ENCODE peak calls at places on chromosomes 3 and 15, in six cellular contexts. One of them, this sample, is unnamed.

GRCh38 chr15:24924153-24924552 is 30.6 kb upstream of the SNRPN start:
- DNase-seq in CD8-positive, alpha-beta T cell: no peak
- DNase-seq in fibroblast of the aortic adventitia: no peak
- DNase-seq in GM06990: no peak
- DNase-seq in AG10803: no peak
- DNase-seq in heart left ventricle: no peak
- DNase-seq in this sample: no peak

GRCh38 chr15:26971303-26972018 is 480 bp downstream of the GABRG3 start:
- DNase-seq in CD8-positive, alpha-beta T cell: no peak
- DNase-seq in fibroblast of the aortic adventitia: no peak
- DNase-seq in GM06990: no peak
- DNase-seq in AG10803: no peak
- DNase-seq in heart left ventricle: no peak
- DNase-seq in this sample: no peak

GRCh38 chr3:72482589-72483249 is 365.5 kb downstream of the SHQ1 start:
- DNase-seq in CD8-positive, alpha-beta T cell: peak
- DNase-seq in fibroblast of the aortic adventitia: peak
- DNase-seq in GM06990: peak
- DNase-seq in AG10803: peak
- DNase-seq in heart left ventricle: peak
- DNase-seq in this sample: peak

GRCh38 chr3:50122661-50123391 is 32.3 kb upstream of the SEMA3F start:
- DNase-seq in CD8-positive, alpha-beta T cell: no peak
- DNase-seq in fibroblast of the aortic adventitia: no peak
- DNase-seq in GM06990: no peak
- DNase-seq in AG10803: no peak
- DNase-seq in heart left ventricle: peak
- DNase-seq in this sample: no peak

GRCh38 chr15:76996076-76996525 is 1.2 kb downstream of the PSTPIP1 start:
- DNase-seq in CD8-positive, alpha-beta T cell: no peak
- DNase-seq in fibroblast of the aortic adventitia: no peak
- DNase-seq in GM06990: no peak
- DNase-seq in AG10803: no peak
- DNase-seq in heart left ventricle: no peak
- DNase-seq in this sample: no peak

GRCh38 chr3:182795383-182795782 is 2.1 kb downstream of the ATP11B start:
- DNase-seq in CD8-positive, alpha-beta T cell: peak
- DNase-seq in fibroblast of the aortic adventitia: no peak
- DNase-seq in GM06990: peak
- DNase-seq in AG10803: peak
- DNase-seq in heart left ventricle: no peak
- DNase-seq in this sample: no peak

GRCh38 chr15:50112488-50113186 is 6.4 kb downstream of the ATP8B4 start:
- DNase-seq in CD8-positive, alpha-beta T cell: no peak
- DNase-seq in fibroblast of the aortic adventitia: no peak
- DNase-seq in GM06990: no peak
- DNase-seq in AG10803: no peak
- DNase-seq in heart left ventricle: peak
- DNase-seq in this sample: no peak

GRCh38 chr15:29571728-29572454 is 250.4 kb downstream of the TJP1 start:
- DNase-seq in CD8-positive, alpha-beta T cell: no peak
- DNase-seq in fibroblast of the aortic adventitia: peak
- DNase-seq in GM06990: no peak
- DNase-seq in AG10803: no peak
- DNase-seq in heart left ventricle: no peak
- DNase-seq in this sample: peak

GRCh38 chr3:128270559-128271492 is 117.5 kb downstream of the EEFSEC start:
- DNase-seq in CD8-positive, alpha-beta T cell: no peak
- DNase-seq in fibroblast of the aortic adventitia: no peak
- DNase-seq in GM06990: no peak
- DNase-seq in AG10803: no peak
- DNase-seq in heart left ventricle: no peak
- DNase-seq in this sample: no peak

GRCh38 chr15:64634020-64634419 is 141.4 kb downstream of the RBPMS2 start:
- DNase-seq in CD8-positive, alpha-beta T cell: peak
- DNase-seq in fibroblast of the aortic adventitia: no peak
- DNase-seq in GM06990: peak
- DNase-seq in AG10803: no peak
- DNase-seq in heart left ventricle: no peak
- DNase-seq in this sample: peak

GRCh38 chr3:160400631-160401150 is 1.2 kb downstream of the SMC4 start:
- DNase-seq in CD8-positive, alpha-beta T cell: peak
- DNase-seq in fibroblast of the aortic adventitia: no peak
- DNase-seq in GM06990: peak
- DNase-seq in AG10803: no peak
- DNase-seq in heart left ventricle: peak
- DNase-seq in this sample: no peak

GRCh38 chr15:25635190-25635589 is 196.4 kb upstream of the UBE3A start:
- DNase-seq in CD8-positive, alpha-beta T cell: no peak
- DNase-seq in fibroblast of the aortic adventitia: no peak
- DNase-seq in GM06990: no peak
- DNase-seq in AG10803: no peak
- DNase-seq in heart left ventricle: no peak
- DNase-seq in this sample: no peak

GRCh38 chr15:64528871-64529270 is 68.5 kb downstream of the ZNF609 start:
- DNase-seq in CD8-positive, alpha-beta T cell: no peak
- DNase-seq in fibroblast of the aortic adventitia: no peak
- DNase-seq in GM06990: no peak
- DNase-seq in AG10803: no peak
- DNase-seq in heart left ventricle: no peak
- DNase-seq in this sample: no peak

GRCh38 chr3:37814547-37814946 is 47.1 kb upstream of the CTDSPL start:
- DNase-seq in CD8-positive, alpha-beta T cell: no peak
- DNase-seq in fibroblast of the aortic adventitia: no peak
- DNase-seq in GM06990: no peak
- DNase-seq in AG10803: peak
- DNase-seq in heart left ventricle: no peak
- DNase-seq in this sample: peak

GRCh38 chr3:9399746-9400145 is 2.3 kb downstream of the SETD5 start:
- DNase-seq in CD8-positive, alpha-beta T cell: no peak
- DNase-seq in fibroblast of the aortic adventitia: peak
- DNase-seq in GM06990: no peak
- DNase-seq in AG10803: peak
- DNase-seq in heart left ventricle: peak
- DNase-seq in this sample: peak

GRCh38 chr15:31004220-31004733 is 12.8 kb upstream of the MTMR10 start:
- DNase-seq in CD8-positive, alpha-beta T cell: no peak
- DNase-seq in fibroblast of the aortic adventitia: no peak
- DNase-seq in GM06990: peak
- DNase-seq in AG10803: no peak
- DNase-seq in heart left ventricle: peak
- DNase-seq in this sample: no peak

GRCh38 chr3:172520332-172520831 is 2.8 kb downstream of the TNFSF10 start:
- DNase-seq in CD8-positive, alpha-beta T cell: no peak
- DNase-seq in fibroblast of the aortic adventitia: peak
- DNase-seq in GM06990: peak
- DNase-seq in AG10803: peak
- DNase-seq in heart left ventricle: no peak
- DNase-seq in this sample: peak

GRCh38 chr15:56322444-56322843 is 42.8 kb upstream of the TEX9 start:
- DNase-seq in CD8-positive, alpha-beta T cell: no peak
- DNase-seq in fibroblast of the aortic adventitia: no peak
- DNase-seq in GM06990: no peak
- DNase-seq in AG10803: no peak
- DNase-seq in heart left ventricle: no peak
- DNase-seq in this sample: no peak

GRCh38 chr3:185807455-185808068 is 17.3 kb downstream of the IGF2BP2 start:
- DNase-seq in CD8-positive, alpha-beta T cell: no peak
- DNase-seq in fibroblast of the aortic adventitia: peak
- DNase-seq in GM06990: no peak
- DNase-seq in AG10803: peak
- DNase-seq in heart left ventricle: no peak
- DNase-seq in this sample: peak

GRCh38 chr3:172946061-172946460 is 195.0 kb downstream of the SPATA16 start:
- DNase-seq in CD8-positive, alpha-beta T cell: no peak
- DNase-seq in fibroblast of the aortic adventitia: peak
- DNase-seq in GM06990: no peak
- DNase-seq in AG10803: no peak
- DNase-seq in heart left ventricle: no peak
- DNase-seq in this sample: no peak

GRCh38 chr15:47764666-47765065 is 47.4 kb downstream of the SEMA6D start:
- DNase-seq in CD8-positive, alpha-beta T cell: no peak
- DNase-seq in fibroblast of the aortic adventitia: no peak
- DNase-seq in GM06990: no peak
- DNase-seq in AG10803: no peak
- DNase-seq in heart left ventricle: no peak
- DNase-seq in this sample: no peak

GRCh38 chr3:32817195-32817560 is 619 bp upstream of the TRIM71 start:
- DNase-seq in CD8-positive, alpha-beta T cell: no peak
- DNase-seq in fibroblast of the aortic adventitia: no peak
- DNase-seq in GM06990: peak
- DNase-seq in AG10803: no peak
- DNase-seq in heart left ventricle: no peak
- DNase-seq in this sample: no peak

GRCh38 chr15:35289029-35289617 is 204.0 kb upstream of the NANOGP8 start:
- DNase-seq in CD8-positive, alpha-beta T cell: no peak
- DNase-seq in fibroblast of the aortic adventitia: peak
- DNase-seq in GM06990: no peak
- DNase-seq in AG10803: peak
- DNase-seq in heart left ventricle: no peak
- DNase-seq in this sample: peak

GRCh38 chr15:40847225-40847961 is 3.5 kb downstream of the SPINT1 start:
- DNase-seq in CD8-positive, alpha-beta T cell: no peak
- DNase-seq in fibroblast of the aortic adventitia: no peak
- DNase-seq in GM06990: peak
- DNase-seq in AG10803: no peak
- DNase-seq in heart left ventricle: peak
- DNase-seq in this sample: no peak

GRCh38 chr3:150409125-150409526 is 1.0 kb downstream of the TSC22D2 start:
- DNase-seq in CD8-positive, alpha-beta T cell: no peak
- DNase-seq in fibroblast of the aortic adventitia: no peak
- DNase-seq in GM06990: no peak
- DNase-seq in AG10803: no peak
- DNase-seq in heart left ventricle: no peak
- DNase-seq in this sample: no peak

GRCh38 chr3:129162729-129163579 is 2.1 kb upstream of the ISY1 start:
- DNase-seq in CD8-positive, alpha-beta T cell: no peak
- DNase-seq in fibroblast of the aortic adventitia: no peak
- DNase-seq in GM06990: no peak
- DNase-seq in AG10803: no peak
- DNase-seq in heart left ventricle: no peak
- DNase-seq in this sample: no peak

DNA sequence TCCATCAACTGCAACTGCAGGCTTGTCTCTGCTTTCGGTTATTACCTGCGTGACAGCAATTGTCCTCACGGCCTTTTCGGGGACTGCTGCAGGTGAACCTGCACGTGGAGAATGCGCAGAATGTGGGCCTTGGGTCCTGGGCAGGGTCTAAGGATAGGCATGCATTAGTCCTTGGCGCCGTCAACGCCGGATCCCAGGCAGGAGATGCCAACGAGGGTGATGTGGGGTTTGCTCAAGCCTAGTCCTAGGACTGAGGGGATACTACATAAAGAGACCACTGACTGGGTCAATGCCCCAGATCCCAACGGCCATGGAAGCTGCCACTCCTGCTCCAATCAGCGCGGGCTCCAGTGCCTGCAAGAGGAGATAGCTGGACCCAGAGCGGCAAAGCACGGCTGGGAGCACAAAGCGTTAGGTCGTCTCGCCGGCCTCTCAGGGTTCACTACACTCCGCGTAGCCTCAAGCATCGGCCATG is 448 bp upstream of the RBM15B start:
- DNase-seq in CD8-positive, alpha-beta T cell: no peak
- DNase-seq in fibroblast of the aortic adventitia: no peak
- DNase-seq in GM06990: no peak
- DNase-seq in AG10803: no peak
- DNase-seq in heart left ventricle: no peak
- DNase-seq in this sample: no peak
- H3K4me3 ChIP-seq in CD8-positive, alpha-beta T cell: peak
- H3K4me3 ChIP-seq in fibroblast of the aortic adventitia: peak
- H3K4me3 ChIP-seq in GM06990: peak
- H3K4me3 ChIP-seq in AG10803: peak
- H3K4me3 ChIP-seq in heart left ventricle: peak
- H3K4me3 ChIP-seq in this sample: peak

GRCh38 chr3:171049831-171050444 is 23.4 kb upstream of the SLC2A2 start:
- DNase-seq in CD8-positive, alpha-beta T cell: peak
- DNase-seq in fibroblast of the aortic adventitia: peak
- DNase-seq in GM06990: no peak
- DNase-seq in AG10803: peak
- DNase-seq in heart left ventricle: peak
- DNase-seq in this sample: peak
- TF ChIP-seq CTCF in CD8-positive, alpha-beta T cell: peak
- TF ChIP-seq CTCF in fibroblast of the aortic adventitia: peak
- TF ChIP-seq CTCF in GM06990: peak
- TF ChIP-seq CTCF in AG10803: peak
- TF ChIP-seq CTCF in heart left ventricle: peak
- TF ChIP-seq CTCF in this sample: peak

DNA sequence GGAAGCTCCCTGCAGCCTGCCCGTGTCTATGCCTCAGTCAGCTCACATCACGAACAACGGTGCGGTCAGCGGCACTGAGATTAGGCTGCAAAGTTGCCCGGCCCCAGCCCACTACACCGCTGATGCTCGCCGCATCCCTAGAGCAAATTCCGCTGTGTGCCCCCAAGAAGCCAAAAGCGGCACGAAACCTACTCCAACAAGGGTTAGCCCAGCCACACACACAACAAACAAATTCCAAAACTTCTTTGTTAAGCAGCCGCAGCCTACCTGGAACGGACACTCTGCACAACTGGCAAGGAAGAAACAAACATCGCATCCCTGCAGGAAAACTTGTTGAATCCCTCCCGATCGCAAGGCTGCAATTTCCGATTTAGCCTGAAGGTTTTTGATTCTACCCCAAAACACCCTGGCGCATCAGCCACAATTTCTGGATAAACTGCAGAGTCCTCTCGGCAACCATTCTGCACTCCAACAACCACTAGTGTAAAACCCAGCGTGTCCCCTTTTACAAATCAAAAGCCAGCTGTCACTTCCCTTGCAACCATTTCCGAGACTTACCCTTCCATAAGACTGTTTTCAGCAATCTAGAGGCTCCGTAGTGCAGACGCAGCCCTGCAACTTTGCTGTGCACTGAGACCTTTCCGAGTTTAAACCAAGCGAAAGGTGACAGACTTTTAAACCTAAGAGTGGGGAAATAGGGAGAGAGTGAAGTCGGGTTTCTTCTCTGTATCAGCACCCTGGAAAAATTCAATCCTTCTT is 425 bp downstream of the ROBO1 start:
- DNase-seq in CD8-positive, alpha-beta T cell: no peak
- DNase-seq in fibroblast of the aortic adventitia: no peak
- DNase-seq in GM06990: no peak
- DNase-seq in AG10803: no peak
- DNase-seq in heart left ventricle: no peak
- DNase-seq in this sample: peak
- H3K4me3 ChIP-seq in CD8-positive, alpha-beta T cell: no peak
- H3K4me3 ChIP-seq in fibroblast of the aortic adventitia: no peak
- H3K4me3 ChIP-seq in GM06990: no peak
- H3K4me3 ChIP-seq in AG10803: no peak
- H3K4me3 ChIP-seq in heart left ventricle: no peak
- H3K4me3 ChIP-seq in this sample: peak

DNA sequence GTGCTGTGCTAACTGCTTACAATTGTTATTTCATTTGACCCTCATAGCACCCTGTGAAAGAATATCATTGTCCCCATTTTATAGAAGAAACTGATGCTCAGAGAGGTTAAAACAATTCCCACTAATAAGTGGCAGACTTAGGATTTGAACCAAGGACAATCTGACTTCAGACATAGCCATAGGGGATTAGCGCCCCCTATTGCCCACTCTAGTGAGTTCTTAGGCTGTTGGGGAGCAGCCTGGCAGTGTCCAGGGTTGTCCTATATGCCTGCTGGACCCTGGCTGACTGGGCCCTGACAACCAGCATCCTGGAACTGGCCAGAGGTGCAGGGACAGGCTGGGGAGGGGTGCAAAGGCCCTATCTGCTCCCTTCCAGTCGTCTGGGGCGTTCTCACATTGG is 15.4 kb downstream of the DPH3 start:
- DNase-seq in CD8-positive, alpha-beta T cell: no peak
- DNase-seq in fibroblast of the aortic adventitia: peak
- DNase-seq in GM06990: no peak
- DNase-seq in AG10803: no peak
- DNase-seq in heart left ventricle: no peak
- DNase-seq in this sample: peak
- TF ChIP-seq CTCF in CD8-positive, alpha-beta T cell: no peak
- TF ChIP-seq CTCF in fibroblast of the aortic adventitia: peak
- TF ChIP-seq CTCF in GM06990: peak
- TF ChIP-seq CTCF in AG10803: peak
- TF ChIP-seq CTCF in heart left ventricle: no peak
- TF ChIP-seq CTCF in this sample: peak

This sample was measured in astrocyte of the spinal cord.